ENCODE peak calls at places on chromosome 14, in seven cellular contexts. U, X, O, G, C, N and T are unnamed samples.

GRCh38 chr14:88233915-88234314 is 89.2 kb downstream of the KCNK10 start:
- DNase-seq in U (no peak), X (no peak), O (no peak), G (no peak), C (peak), N (no peak), T (no peak)

GRCh38 chr14:91299483-91300115 is 55.1 kb upstream of the GPR68 start:
- DNase-seq in U (no peak), X (no peak), O (no peak), G (no peak), C (no peak), N (no peak), T (no peak)

GRCh38 chr14:85532981-85533820 is 3.3 kb downstream of the FLRT2 start:
- DNase-seq in U (peak), X (peak), O (peak), G (no peak), C (peak), N (peak), T (peak)

GRCh38 chr14:30069536-30069935 is 141.9 kb upstream of the PRKD1 start:
- DNase-seq in U (no peak), X (no peak), O (no peak), G (no peak), C (no peak), N (no peak), T (no peak)

GRCh38 chr14:21070083-21070609 is at the start of gene ARHGEF40:
- DNase-seq in U (peak), X (peak), O (peak), G (no peak), C (peak), N (peak), T (no peak)

GRCh38 chr14:51491036-51491545 is 160.6 kb upstream of the FRMD6 start:
- DNase-seq in U (no peak), X (no peak), O (no peak), G (no peak), C (no peak), N (no peak), T (no peak)

GRCh38 chr14:76424359-76424758 is 48.4 kb downstream of the ESRRB start:
- DNase-seq in U (no peak), X (no peak), O (no peak), G (no peak), C (no peak), N (no peak), T (no peak)

GRCh38 chr14:32900602-32901001 is 38.1 kb upstream of the NPAS3 start:
- DNase-seq in U (no peak), X (no peak), O (no peak), G (no peak), C (no peak), N (no peak), T (no peak)

GRCh38 chr14:102320033-102320660 is 601 bp downstream of the ZNF839 start:
- DNase-seq in U (no peak), X (peak), O (no peak), G (no peak), C (peak), N (no peak), T (no peak)